ENCODE peak calls at places on chromosome 18, in eight cellular contexts. One of them, this sample, is unnamed.
A peak's percentile ranks its signal among the peaks of the same experiment; 100 is the strongest.

GRCh38 chr18:73962251-73962650 is 185.4 kb downstream of the FBXO15 start:
- DNase-seq in iris pigment epithelial cell: peak; percentile 6
- DNase-seq in HL-60: no peak
- DNase-seq in stimulated activated CD4-positive, alpha-beta T cell treated with anti-CD3 and anti-CD28 coated beads, Interleukin-4, amount 100 ng/mL, for 48 hours: no peak
- DNase-seq in SJCRH30: no peak
- DNase-seq in choroid plexus epithelial cell: peak; percentile 39
- DNase-seq in activated T-helper 1 cell treated with Interleukin-2 at 50 U/mL for 16 hours: no peak
- DNase-seq in stimulated activated CD8-positive, alpha-beta memory T cell treated with anti-CD3 and anti-CD28 coated beads, Interleukin-2, amount 100 ng/mL, for 48 hours: no peak
- DNase-seq in this sample: no peak

GRCh38 chr18:73780218-73780617 is 367.4 kb downstream of the FBXO15 start:
- DNase-seq in iris pigment epithelial cell: no peak
- DNase-seq in HL-60: no peak
- DNase-seq in stimulated activated CD4-positive, alpha-beta T cell treated with anti-CD3 and anti-CD28 coated beads, Interleukin-4, amount 100 ng/mL, for 48 hours: no peak
- DNase-seq in SJCRH30: no peak
- DNase-seq in choroid plexus epithelial cell: no peak
- DNase-seq in activated T-helper 1 cell treated with Interleukin-2 at 50 U/mL for 16 hours: no peak
- DNase-seq in stimulated activated CD8-positive, alpha-beta memory T cell treated with anti-CD3 and anti-CD28 coated beads, Interleukin-2, amount 100 ng/mL, for 48 hours: no peak
- DNase-seq in this sample: no peak

GRCh38 chr18:65422544-65423136 is 328.2 kb upstream of the CDH7 start:
- DNase-seq in iris pigment epithelial cell: no peak
- DNase-seq in HL-60: no peak
- DNase-seq in stimulated activated CD4-positive, alpha-beta T cell treated with anti-CD3 and anti-CD28 coated beads, Interleukin-4, amount 100 ng/mL, for 48 hours: no peak
- DNase-seq in SJCRH30: no peak
- DNase-seq in choroid plexus epithelial cell: no peak
- DNase-seq in activated T-helper 1 cell treated with Interleukin-2 at 50 U/mL for 16 hours: no peak
- DNase-seq in stimulated activated CD8-positive, alpha-beta memory T cell treated with anti-CD3 and anti-CD28 coated beads, Interleukin-2, amount 100 ng/mL, for 48 hours: no peak
- DNase-seq in this sample: no peak

GRCh38 chr18:36662000-36662399 is 166.8 kb downstream of the TPGS2 start:
- DNase-seq in iris pigment epithelial cell: no peak
- DNase-seq in HL-60: peak; percentile 11
- DNase-seq in stimulated activated CD4-positive, alpha-beta T cell treated with anti-CD3 and anti-CD28 coated beads, Interleukin-4, amount 100 ng/mL, for 48 hours: no peak
- DNase-seq in SJCRH30: peak; percentile 3
- DNase-seq in choroid plexus epithelial cell: peak; percentile 9
- DNase-seq in activated T-helper 1 cell treated with Interleukin-2 at 50 U/mL for 16 hours: no peak
- DNase-seq in stimulated activated CD8-positive, alpha-beta memory T cell treated with anti-CD3 and anti-CD28 coated beads, Interleukin-2, amount 100 ng/mL, for 48 hours: no peak
- DNase-seq in this sample: no peak

GRCh38 chr18:6653880-6654279 is 75.6 kb upstream of the ARHGAP28 start:
- DNase-seq in iris pigment epithelial cell: no peak
- DNase-seq in HL-60: no peak
- DNase-seq in stimulated activated CD4-positive, alpha-beta T cell treated with anti-CD3 and anti-CD28 coated beads, Interleukin-4, amount 100 ng/mL, for 48 hours: no peak
- DNase-seq in SJCRH30: no peak
- DNase-seq in choroid plexus epithelial cell: no peak
- DNase-seq in activated T-helper 1 cell treated with Interleukin-2 at 50 U/mL for 16 hours: no peak
- DNase-seq in stimulated activated CD8-positive, alpha-beta memory T cell treated with anti-CD3 and anti-CD28 coated beads, Interleukin-2, amount 100 ng/mL, for 48 hours: no peak
- DNase-seq in this sample: no peak

GRCh38 chr18:31176531-31176930 is 13.9 kb upstream of the DSC1 start:
- DNase-seq in iris pigment epithelial cell: peak; percentile 12
- DNase-seq in HL-60: no peak
- DNase-seq in stimulated activated CD4-positive, alpha-beta T cell treated with anti-CD3 and anti-CD28 coated beads, Interleukin-4, amount 100 ng/mL, for 48 hours: no peak
- DNase-seq in SJCRH30: no peak
- DNase-seq in choroid plexus epithelial cell: no peak
- DNase-seq in activated T-helper 1 cell treated with Interleukin-2 at 50 U/mL for 16 hours: no peak
- DNase-seq in stimulated activated CD8-positive, alpha-beta memory T cell treated with anti-CD3 and anti-CD28 coated beads, Interleukin-2, amount 100 ng/mL, for 48 hours: no peak
- DNase-seq in this sample: no peak

GRCh38 chr18:63025251-63025710 is 294.3 kb downstream of the BCL2 start:
- DNase-seq in iris pigment epithelial cell: peak; percentile 9
- DNase-seq in HL-60: no peak
- DNase-seq in stimulated activated CD4-positive, alpha-beta T cell treated with anti-CD3 and anti-CD28 coated beads, Interleukin-4, amount 100 ng/mL, for 48 hours: no peak
- DNase-seq in SJCRH30: peak; percentile 48
- DNase-seq in choroid plexus epithelial cell: peak; percentile 13
- DNase-seq in activated T-helper 1 cell treated with Interleukin-2 at 50 U/mL for 16 hours: no peak
- DNase-seq in stimulated activated CD8-positive, alpha-beta memory T cell treated with anti-CD3 and anti-CD28 coated beads, Interleukin-2, amount 100 ng/mL, for 48 hours: no peak
- DNase-seq in this sample: no peak

GRCh38 chr18:56983275-56983992 is 163.5 kb upstream of the BOD1L2 start:
- DNase-seq in iris pigment epithelial cell: no peak
- DNase-seq in HL-60: no peak
- DNase-seq in stimulated activated CD4-positive, alpha-beta T cell treated with anti-CD3 and anti-CD28 coated beads, Interleukin-4, amount 100 ng/mL, for 48 hours: no peak
- DNase-seq in SJCRH30: no peak
- DNase-seq in choroid plexus epithelial cell: no peak
- DNase-seq in activated T-helper 1 cell treated with Interleukin-2 at 50 U/mL for 16 hours: no peak
- DNase-seq in stimulated activated CD8-positive, alpha-beta memory T cell treated with anti-CD3 and anti-CD28 coated beads, Interleukin-2, amount 100 ng/mL, for 48 hours: no peak
- DNase-seq in this sample: no peak

GRCh38 chr18:79511271-79511670 is 115.5 kb downstream of the NFATC1 start:
- DNase-seq in iris pigment epithelial cell: no peak
- DNase-seq in HL-60: no peak
- DNase-seq in stimulated activated CD4-positive, alpha-beta T cell treated with anti-CD3 and anti-CD28 coated beads, Interleukin-4, amount 100 ng/mL, for 48 hours: no peak
- DNase-seq in SJCRH30: no peak
- DNase-seq in choroid plexus epithelial cell: no peak
- DNase-seq in activated T-helper 1 cell treated with Interleukin-2 at 50 U/mL for 16 hours: no peak
- DNase-seq in stimulated activated CD8-positive, alpha-beta memory T cell treated with anti-CD3 and anti-CD28 coated beads, Interleukin-2, amount 100 ng/mL, for 48 hours: no peak
- DNase-seq in this sample: no peak

GRCh38 chr18:24726727-24727539 is 266.5 kb downstream of the HRH4 start:
- DNase-seq in iris pigment epithelial cell: peak; percentile 77
- DNase-seq in HL-60: peak; percentile 68
- DNase-seq in stimulated activated CD4-positive, alpha-beta T cell treated with anti-CD3 and anti-CD28 coated beads, Interleukin-4, amount 100 ng/mL, for 48 hours: peak; percentile 49
- DNase-seq in SJCRH30: peak; percentile 86
- DNase-seq in choroid plexus epithelial cell: peak; percentile 90
- DNase-seq in activated T-helper 1 cell treated with Interleukin-2 at 50 U/mL for 16 hours: peak; percentile 11
- DNase-seq in stimulated activated CD8-positive, alpha-beta memory T cell treated with anti-CD3 and anti-CD28 coated beads, Interleukin-2, amount 100 ng/mL, for 48 hours: peak; percentile 12
- DNase-seq in this sample: peak; percentile 15

GRCh38 chr18:25345432-25345831 is 6.5 kb downstream of the ZNF521 start:
- DNase-seq in iris pigment epithelial cell: no peak
- DNase-seq in HL-60: no peak
- DNase-seq in stimulated activated CD4-positive, alpha-beta T cell treated with anti-CD3 and anti-CD28 coated beads, Interleukin-4, amount 100 ng/mL, for 48 hours: no peak
- DNase-seq in SJCRH30: no peak
- DNase-seq in choroid plexus epithelial cell: no peak
- DNase-seq in activated T-helper 1 cell treated with Interleukin-2 at 50 U/mL for 16 hours: no peak
- DNase-seq in stimulated activated CD8-positive, alpha-beta memory T cell treated with anti-CD3 and anti-CD28 coated beads, Interleukin-2, amount 100 ng/mL, for 48 hours: no peak
- DNase-seq in this sample: no peak

GRCh38 chr18:36411745-36412168 is 114.2 kb downstream of the FHOD3 start:
- DNase-seq in iris pigment epithelial cell: peak; percentile 19
- DNase-seq in HL-60: no peak
- DNase-seq in stimulated activated CD4-positive, alpha-beta T cell treated with anti-CD3 and anti-CD28 coated beads, Interleukin-4, amount 100 ng/mL, for 48 hours: no peak
- DNase-seq in SJCRH30: peak; percentile 17
- DNase-seq in choroid plexus epithelial cell: peak; percentile 30
- DNase-seq in activated T-helper 1 cell treated with Interleukin-2 at 50 U/mL for 16 hours: no peak
- DNase-seq in stimulated activated CD8-positive, alpha-beta memory T cell treated with anti-CD3 and anti-CD28 coated beads, Interleukin-2, amount 100 ng/mL, for 48 hours: no peak
- DNase-seq in this sample: no peak

GRCh38 chr18:36828157-36828629 is 609 bp downstream of the TPGS2 start:
- DNase-seq in iris pigment epithelial cell: peak; percentile 82
- DNase-seq in HL-60: peak; percentile 50
- DNase-seq in stimulated activated CD4-positive, alpha-beta T cell treated with anti-CD3 and anti-CD28 coated beads, Interleukin-4, amount 100 ng/mL, for 48 hours: no peak
- DNase-seq in SJCRH30: peak; percentile 41
- DNase-seq in choroid plexus epithelial cell: peak; percentile 79
- DNase-seq in activated T-helper 1 cell treated with Interleukin-2 at 50 U/mL for 16 hours: no peak
- DNase-seq in stimulated activated CD8-positive, alpha-beta memory T cell treated with anti-CD3 and anti-CD28 coated beads, Interleukin-2, amount 100 ng/mL, for 48 hours: no peak
- DNase-seq in this sample: no peak

GRCh38 chr18:51666717-51667320 is 469.3 kb upstream of the MEX3C start:
- DNase-seq in iris pigment epithelial cell: peak; percentile 7
- DNase-seq in HL-60: no peak
- DNase-seq in stimulated activated CD4-positive, alpha-beta T cell treated with anti-CD3 and anti-CD28 coated beads, Interleukin-4, amount 100 ng/mL, for 48 hours: no peak
- DNase-seq in SJCRH30: peak; percentile 89
- DNase-seq in choroid plexus epithelial cell: peak; percentile 60
- DNase-seq in activated T-helper 1 cell treated with Interleukin-2 at 50 U/mL for 16 hours: no peak
- DNase-seq in stimulated activated CD8-positive, alpha-beta memory T cell treated with anti-CD3 and anti-CD28 coated beads, Interleukin-2, amount 100 ng/mL, for 48 hours: no peak
- DNase-seq in this sample: no peak

GRCh38 chr18:44958450-44958849 is 277.8 kb downstream of the SETBP1 start:
- DNase-seq in iris pigment epithelial cell: no peak
- DNase-seq in HL-60: no peak
- DNase-seq in stimulated activated CD4-positive, alpha-beta T cell treated with anti-CD3 and anti-CD28 coated beads, Interleukin-4, amount 100 ng/mL, for 48 hours: no peak
- DNase-seq in SJCRH30: no peak
- DNase-seq in choroid plexus epithelial cell: no peak
- DNase-seq in activated T-helper 1 cell treated with Interleukin-2 at 50 U/mL for 16 hours: no peak
- DNase-seq in stimulated activated CD8-positive, alpha-beta memory T cell treated with anti-CD3 and anti-CD28 coated beads, Interleukin-2, amount 100 ng/mL, for 48 hours: no peak
- DNase-seq in this sample: no peak

This sample was measured in GM18507.